ENCODE peak calls at places on chromosomes 12 and 14, in five cellular contexts. G, Z, P, W and B are unnamed samples.
A peak's percentile ranks its signal among the peaks of the same experiment; 100 is the strongest.

GRCh38 chr12:12523229-12523628 is 39.4 kb downstream of the DUSP16 start:
- DNase-seq in P (no peak), W (no peak), Z (no peak), G (no peak), B (no peak)

GRCh38 chr12:103517161-103517560 is 21.4 kb upstream of the C12orf42 start:
- DNase-seq in G (no peak), Z (no peak), P (no peak), W (no peak), B (no peak)

GRCh38 chr14:42110167-42110566 is 503.5 kb downstream of the LRFN5 start:
- DNase-seq in P (no peak), Z (peak; percentile 33), W (peak; percentile 5), G (no peak), B (no peak)

GRCh38 chr14:95493976-95494375 is 22.5 kb downstream of the SYNE3 start:
- DNase-seq in Z (no peak), W (no peak), P (no peak), G (no peak), B (no peak)

GRCh38 chr12:84502907-84503787 is 409.5 kb downstream of the SLC6A15 start:
- DNase-seq in W (no peak), P (no peak), Z (peak; percentile 16), G (no peak), B (no peak)

GRCh38 chr14:104140213-104140462 is 1.8 kb downstream of the KIF26A start:
- DNase-seq in Z (no peak), P (peak; percentile 70), W (no peak), G (no peak), B (no peak)

GRCh38 chr14:81669308-81669707 is 135.7 kb upstream of the SEL1L start:
- DNase-seq in W (no peak), G (no peak), Z (no peak), P (no peak), B (no peak)

GRCh38 chr12:5201554-5202243 is 158.0 kb downstream of the KCNA5 start:
- DNase-seq in Z (no peak), P (no peak), W (no peak), G (no peak), B (no peak)

GRCh38 chr12:5038781-5039311 is 4.8 kb upstream of the KCNA5 start:
- DNase-seq in W (no peak), P (no peak), Z (no peak), G (no peak), B (no peak)

GRCh38 chr12:79681008-79681590 is 9.7 kb downstream of the PAWR start:
- DNase-seq in Z (no peak), W (no peak), P (no peak), G (no peak), B (no peak)

GRCh38 chr12:55724226-55724939 is 4.2 kb downstream of the RDH5 start:
- DNase-seq in Z (peak; percentile 59), P (peak; percentile 93), G (peak; percentile 81), W (peak; percentile 55), B (no peak)

GRCh38 chr12:69966839-69967238 is 141.8 kb downstream of the MYRFL start:
- DNase-seq in P (no peak), Z (no peak), G (no peak), W (no peak), B (no peak)

GRCh38 chr12:109804820-109805761 is 28.1 kb downstream of the TRPV4 start:
- DNase-seq in P (peak; percentile 94), G (peak; percentile 88), W (peak; percentile 25), Z (peak; percentile 85), B (peak; percentile 57)

GRCh38 chr12:70982991-70983390 is 62.5 kb upstream of the PTPRR start:
- DNase-seq in G (no peak), P (no peak), W (no peak), Z (no peak), B (no peak)